ENCODE peak calls at places on chromosome 3, in six cellular contexts. S is psoas muscle, I is esophagus muscularis mucosa, D is neural progenitor cell, F is breast epithelium, B is left ventricle myocardium inferior. H is an unnamed sample.

GRCh38 chr3:15983232-15983631 is 185.5 kb upstream of the ANKRD28 start:
- DNase-seq in S (no peak), I (peak), D (no peak), F (peak), B (no peak), H (no peak)

GRCh38 chr3:17894434-17895060 is 152.1 kb upstream of the TBC1D5 start:
- DNase-seq in S (no peak), I (no peak), D (peak), F (no peak), B (no peak), H (no peak)

GRCh38 chr3:107650788-107651187 is 128.0 kb downstream of the BBX start:
- DNase-seq in S (no peak), I (no peak), D (no peak), F (no peak), B (no peak), H (no peak)

GRCh38 chr3:172127141-172127540 is 87.8 kb downstream of the FNDC3B start:
- DNase-seq in S (no peak), I (no peak), D (no peak), F (no peak), B (no peak), H (no peak)

GRCh38 chr3:45152307-45152706 is 6.1 kb upstream of the CDCP1 start:
- DNase-seq in S (no peak), I (no peak), D (no peak), F (no peak), B (no peak), H (no peak)

GRCh38 chr3:196849180-196849721 is 18.5 kb upstream of the SENP5 start:
- DNase-seq in S (no peak), I (no peak), D (no peak), F (no peak), B (no peak), H (no peak)

GRCh38 chr3:141959921-141960554 is 83.6 kb downstream of the ATP1B3 start:
- DNase-seq in S (no peak), I (no peak), D (no peak), F (no peak), B (no peak), H (no peak)

GRCh38 chr3:20185364-20185732 is 658 bp downstream of the SGO1 start:
- DNase-seq in S (no peak), I (no peak), D (peak), F (no peak), B (no peak), H (no peak)

GRCh38 chr3:195828762-195829161 is 17.0 kb upstream of the MUC4 start:
- DNase-seq in S (peak), I (no peak), D (no peak), F (no peak), B (no peak), H (no peak)

GRCh38 chr3:182364723-182365650 is 428.3 kb upstream of the ATP11B start:
- DNase-seq in S (no peak), I (no peak), D (no peak), F (no peak), B (no peak), H (no peak)

GRCh38 chr3:196813903-196814302 is 53.8 kb upstream of the SENP5 start:
- DNase-seq in S (no peak), I (no peak), D (no peak), F (no peak), B (no peak), H (no peak)

GRCh38 chr3:138817685-138818084 is 17.0 kb downstream of the PIK3CB start:
- DNase-seq in S (no peak), I (no peak), D (no peak), F (no peak), B (no peak), H (no peak)

GRCh38 chr3:187750041-187750512 is 4.8 kb upstream of the BCL6 start:
- DNase-seq in S (peak), I (no peak), D (peak), F (peak), B (no peak), H (no peak)

GRCh38 chr3:52069135-52069534 is 12.8 kb upstream of the DUSP7 start:
- DNase-seq in S (no peak), I (no peak), D (no peak), F (no peak), B (no peak), H (no peak)

GRCh38 chr3:52069891-52070290 is 13.5 kb upstream of the DUSP7 start:
- DNase-seq in S (no peak), I (no peak), D (no peak), F (no peak), B (no peak), H (no peak)

GRCh38 chr3:52072471-52072870 is 16.1 kb upstream of the DUSP7 start:
- DNase-seq in S (no peak), I (no peak), D (no peak), F (no peak), B (no peak), H (no peak)

GRCh38 chr3:52072020-52072419 is 15.6 kb upstream of the DUSP7 start:
- DNase-seq in S (no peak), I (no peak), D (no peak), F (no peak), B (no peak), H (no peak)

DNA sequence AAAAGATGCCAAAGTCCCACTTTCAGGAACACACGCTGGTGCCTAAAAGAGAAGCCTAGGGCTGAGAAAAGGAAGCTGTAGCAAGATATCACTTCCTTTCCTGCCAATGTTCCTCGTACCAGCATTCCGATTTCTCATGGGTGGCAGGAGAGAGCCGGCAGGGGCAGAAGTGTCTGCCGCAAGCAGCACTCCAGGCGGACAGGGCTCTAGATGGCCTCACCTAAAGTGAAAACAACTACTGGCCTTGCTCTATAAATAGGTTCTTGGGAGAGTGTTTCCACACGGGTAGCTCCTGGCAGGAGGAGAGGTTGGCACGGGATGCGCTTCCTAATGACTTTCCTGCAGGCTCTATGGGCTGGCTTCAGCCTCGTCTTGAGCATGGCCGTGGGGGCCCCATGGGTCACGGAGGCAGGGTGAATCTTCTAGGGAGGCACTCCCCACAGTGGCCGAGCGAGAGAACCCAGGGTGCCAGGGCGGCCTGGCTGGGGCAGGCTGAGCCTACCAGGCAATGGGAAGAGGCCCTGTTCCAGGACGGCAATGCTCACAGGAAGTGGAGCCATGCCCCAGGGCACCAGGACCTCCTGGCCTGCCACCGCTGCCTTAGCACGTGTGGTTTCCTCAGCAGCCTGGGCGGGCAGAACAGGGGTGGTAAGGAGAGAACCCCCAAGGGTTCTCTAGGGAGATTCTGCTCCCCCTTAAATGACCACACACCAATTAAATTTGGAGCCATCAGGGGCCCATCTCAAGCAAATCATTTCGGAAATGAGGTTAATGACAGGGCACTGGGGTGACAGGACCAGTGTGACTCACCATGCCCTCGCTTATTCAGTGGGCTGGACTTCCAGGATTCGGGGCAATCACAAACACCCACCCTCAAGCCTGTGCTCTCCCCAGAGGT is 14.6 kb upstream of the DUSP7 start:
- DNase-seq in S (peak), I (peak), D (no peak), F (no peak), B (peak), H (no peak)
- TF ChIP-seq CTCF in S (peak), I (peak), D (no peak), F (no peak), B (no peak), H (no peak)

DNA sequence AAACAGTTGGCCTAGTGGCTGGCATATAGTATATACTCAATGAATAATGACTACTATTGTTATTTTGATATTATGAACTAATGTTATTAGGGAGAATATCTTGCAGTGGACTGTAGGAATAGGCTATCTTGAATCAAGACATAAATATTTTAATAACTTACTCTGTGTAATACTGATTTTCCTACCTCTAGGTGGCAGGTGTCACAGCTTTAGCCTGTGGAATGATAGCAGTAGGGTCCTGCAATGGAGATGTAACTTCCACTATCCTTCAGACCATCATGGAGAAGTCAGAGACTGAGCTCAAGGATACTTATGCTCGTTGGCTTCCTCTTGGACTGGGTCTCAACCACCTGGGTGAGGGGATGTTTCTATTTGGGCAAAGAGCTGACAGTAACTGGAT is 6.5 kb downstream of the PSMD2 start:
- DNase-seq in S (no peak), I (no peak), D (no peak), F (no peak), B (no peak), H (no peak)
- TF ChIP-seq CTCF in S (peak), I (peak), D (peak), F (no peak), B (peak), H (no peak)

GRCh38 chr3:40930131-40930538 is 269.2 kb upstream of the CTNNB1 start:
- DNase-seq in S (no peak), I (no peak), D (no peak), F (no peak), B (peak), H (no peak)
- TF ChIP-seq CTCF in S (no peak), I (no peak), D (no peak), F (no peak), B (peak), H (no peak)

GRCh38 chr3:9933561-9934234 is at the start of gene CRELD1:
- DNase-seq in S (peak), I (peak), D (peak), F (peak), B (peak), H (peak)

GRCh38 chr3:9934993-9935392 is 1.4 kb downstream of the CRELD1 start:
- DNase-seq in S (no peak), I (no peak), D (no peak), F (no peak), B (no peak), H (no peak)

GRCh38 chr3:9935966-9936365 is 2.3 kb downstream of the CRELD1 start:
- DNase-seq in S (no peak), I (no peak), D (no peak), F (no peak), B (no peak), H (no peak)

GRCh38 chr3:9932843-9933560 is 632 bp upstream of the CRELD1 start:
- DNase-seq in S (peak), I (peak), D (peak), F (peak), B (peak), H (peak)

DNA sequence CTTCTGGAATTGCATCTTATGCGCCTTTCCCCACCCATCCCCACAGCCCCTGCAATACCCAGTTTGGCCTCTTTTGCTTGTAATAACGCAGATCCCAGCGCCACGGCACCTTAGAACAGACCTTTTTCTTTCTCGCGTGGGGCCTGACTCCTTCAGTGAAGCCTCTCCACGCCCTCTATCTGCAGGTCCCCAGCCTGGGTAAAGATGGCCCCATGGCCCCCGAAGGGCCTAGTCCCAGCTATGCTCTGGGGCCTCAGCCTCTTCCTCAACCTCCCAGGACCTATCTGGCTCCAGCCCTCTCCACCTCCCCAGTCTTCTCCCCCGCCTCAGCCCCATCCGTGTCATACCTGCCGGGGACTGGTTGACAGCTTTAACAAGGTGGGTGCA is 594 bp downstream of the CRELD1 start:
- DNase-seq in S (no peak), I (no peak), D (peak), F (no peak), B (peak), H (no peak)
- TF ChIP-seq CTCF in S (no peak), I (peak), D (peak), F (peak), B (no peak), H (no peak)

DNA sequence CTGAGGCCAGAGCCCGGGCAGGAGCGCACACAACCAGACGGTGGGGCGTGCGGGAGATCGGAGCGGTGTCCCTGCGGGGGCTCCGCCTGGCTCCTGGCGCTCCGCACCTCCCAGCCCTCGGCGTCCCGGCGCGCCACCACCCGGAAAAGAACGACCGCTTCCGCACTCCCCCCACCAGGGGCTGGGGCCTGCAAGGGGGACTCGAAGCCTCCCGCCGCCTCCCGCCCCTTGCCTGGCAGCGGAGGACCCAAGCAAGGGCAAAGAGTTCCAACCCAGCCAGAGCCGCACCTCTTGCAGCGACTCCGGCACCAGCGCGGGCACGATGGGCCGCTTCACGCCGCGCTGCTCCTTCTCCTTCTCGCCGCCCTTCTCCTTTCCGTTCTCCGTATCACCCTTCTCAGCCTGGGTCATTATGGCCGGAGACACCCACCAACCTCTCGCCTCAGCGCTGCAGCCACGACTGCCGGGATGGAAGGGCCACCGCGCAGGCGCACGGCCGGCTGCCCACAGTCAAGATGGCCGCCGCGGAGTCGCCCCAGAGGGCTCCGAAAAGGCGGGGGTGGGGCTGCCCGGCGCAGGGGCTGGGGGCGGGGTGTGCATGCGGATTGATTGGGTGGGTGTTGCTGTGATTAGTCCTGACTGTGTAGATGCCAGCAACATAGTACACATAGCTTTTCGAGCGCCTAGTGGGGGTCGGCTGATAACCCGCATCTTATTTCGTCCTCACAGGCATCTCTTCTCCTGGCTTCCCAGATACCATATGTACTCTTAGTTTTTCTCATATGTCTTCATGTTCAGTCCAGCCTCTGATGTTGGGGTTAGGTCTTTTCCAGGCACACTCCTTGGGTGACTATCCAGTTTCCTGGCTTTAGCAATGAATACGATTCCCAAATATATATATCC is at the start of gene ACTR8:
- DNase-seq in S (peak), I (peak), D (peak), F (peak), B (peak), H (peak)
- TF ChIP-seq CTCF in S (peak), I (no peak), D (peak), F (peak), B (peak), H (no peak)

GRCh38 chr3:124079912-124080276 is 88.0 kb upstream of the ROPN1 start:
- DNase-seq in S (no peak), I (no peak), D (no peak), F (no peak), B (no peak), H (no peak)

GRCh38 chr3:124076231-124076630 is 84.3 kb upstream of the ROPN1 start:
- DNase-seq in S (no peak), I (no peak), D (no peak), F (no peak), B (no peak), H (no peak)

GRCh38 chr3:124075758-124076157 is 83.8 kb upstream of the ROPN1 start:
- DNase-seq in S (no peak), I (no peak), D (no peak), F (no peak), B (no peak), H (no peak)

GRCh38 chr3:124082343-124082742 is 90.4 kb upstream of the ROPN1 start:
- DNase-seq in S (no peak), I (no peak), D (no peak), F (no peak), B (no peak), H (no peak)

GRCh38 chr3:124078978-124079911 is 87.3 kb upstream of the ROPN1 start:
- DNase-seq in S (no peak), I (no peak), D (peak), F (peak), B (no peak), H (no peak)
- TF ChIP-seq CTCF in S (peak), I (peak), D (peak), F (peak), B (peak), H (no peak)

DNA sequence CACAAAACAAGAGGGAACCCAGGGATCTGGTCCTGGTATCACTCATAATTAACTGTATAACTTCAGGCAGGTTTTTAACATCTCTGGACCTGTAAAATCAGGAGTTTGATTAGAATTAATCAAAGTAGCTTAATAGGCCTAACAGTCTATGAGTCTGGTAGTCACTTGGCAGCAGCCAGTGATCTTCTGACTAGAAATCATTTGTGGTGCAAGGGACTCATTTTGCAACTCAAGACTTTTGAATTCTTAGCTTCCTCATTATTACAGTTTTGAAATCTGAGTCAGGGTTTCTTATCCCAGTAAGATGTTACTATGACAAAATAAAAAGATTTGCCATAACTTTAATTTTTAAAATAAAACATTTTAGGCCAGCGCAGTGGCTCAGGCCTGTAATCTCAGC is 70.8 kb downstream of the TMCC1 start:
- DNase-seq in S (no peak), I (no peak), D (no peak), F (no peak), B (no peak), H (no peak)
- TF ChIP-seq CTCF in S (no peak), I (no peak), D (no peak), F (no peak), B (no peak), H (no peak)

DNA sequence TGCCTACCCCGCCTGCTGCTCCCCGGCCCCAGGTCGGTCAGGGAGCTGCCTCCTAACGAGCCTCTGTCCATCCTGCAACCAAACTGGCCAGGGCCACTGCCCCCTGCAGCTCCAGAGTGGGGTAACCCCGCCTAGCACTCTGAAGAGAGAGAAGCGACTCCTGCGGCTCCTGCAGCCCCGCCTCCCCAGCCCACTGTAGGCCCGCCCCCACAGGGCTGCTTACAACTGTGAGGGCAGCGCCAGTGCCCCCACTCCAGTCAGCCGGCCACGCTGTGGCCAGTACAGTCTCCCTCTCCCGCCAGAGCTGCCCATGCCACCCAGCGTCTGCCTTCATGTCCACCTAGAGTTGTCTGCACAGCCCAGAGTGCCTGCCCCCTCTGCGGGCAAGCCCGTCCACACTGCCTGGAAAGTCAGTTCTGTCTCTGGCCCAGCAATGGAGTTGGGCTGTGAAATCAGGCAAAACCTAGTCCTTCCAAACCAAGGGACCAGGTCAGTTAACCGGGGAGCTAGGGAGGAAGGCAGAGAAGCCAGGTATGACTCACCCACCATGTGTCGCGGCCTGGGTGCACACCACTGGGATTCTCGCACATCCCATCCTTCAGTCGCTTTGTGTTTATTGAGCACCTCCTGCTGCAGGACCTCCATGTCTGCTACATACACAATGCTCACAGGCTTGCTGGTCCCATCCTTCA is 2.4 kb downstream of the UCN2 start:
- DNase-seq in S (peak), I (no peak), D (peak), F (peak), B (peak), H (peak)
- TF ChIP-seq CTCF in S (no peak), I (no peak), D (peak), F (no peak), B (peak), H (no peak)

DNA sequence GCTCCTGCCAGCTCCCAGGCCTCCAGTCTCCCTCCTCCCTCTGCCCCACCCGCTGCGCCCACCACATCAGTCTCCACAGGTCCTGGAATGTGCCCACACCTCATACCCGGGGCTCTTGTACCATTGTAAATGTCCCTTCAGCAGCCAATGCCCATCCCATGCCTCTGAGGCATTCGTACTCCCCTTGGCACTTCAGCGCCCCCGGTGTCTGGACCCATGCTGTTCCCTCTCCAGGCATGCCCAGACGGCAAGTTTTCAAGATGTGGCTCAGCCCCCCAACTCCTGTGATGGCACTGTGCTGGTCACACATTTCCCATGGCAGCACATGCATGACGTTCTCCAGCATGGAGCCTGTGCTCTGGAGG is 13.3 kb downstream of the PLXND1 start:
- DNase-seq in S (no peak), I (no peak), D (no peak), F (no peak), B (no peak), H (no peak)
- TF ChIP-seq CTCF in S (no peak), I (no peak), D (no peak), F (no peak), B (no peak), H (no peak)